ENCODE peak calls at places on chromosomes 2 and 18, in four cellular contexts. M is GDM1, T is AG10803, N is Daoy. I is an unnamed sample.
A peak's percentile ranks its signal among the peaks of the same experiment; 100 is the strongest.

GRCh38 chr2:207767461-207768167 is 2.1 kb downstream of the FZD5 start:
- DNase-seq in M (no peak), T (no peak), N (peak; percentile 49), I (no peak)

GRCh38 chr2:105396254-105397024 is 2.4 kb downstream of the FHL2 start:
- DNase-seq in M (no peak), T (peak; percentile 97), N (peak; percentile 98), I (no peak)

GRCh38 chr18:70025580-70025979 is 77.9 kb upstream of the CD226 start:
- DNase-seq in M (no peak), T (no peak), N (no peak), I (no peak)

GRCh38 chr2:12960671-12961070 is 243.9 kb downstream of the TRIB2 start:
- DNase-seq in M (no peak), T (no peak), N (no peak), I (no peak)

GRCh38 chr18:35345460-35345921 is 1.3 kb upstream of the ZNF24 start:
- DNase-seq in M (no peak), T (no peak), N (no peak), I (no peak)

GRCh38 chr2:8437228-8437948 is 244.5 kb upstream of the ID2 start:
- DNase-seq in M (no peak), T (peak; percentile 33), N (no peak), I (no peak)

GRCh38 chr2:136404925-136405324 is 287.0 kb upstream of the CXCR4 start:
- DNase-seq in M (no peak), T (no peak), N (no peak), I (no peak)

GRCh38 chr2:231037731-231038482 is 584 bp downstream of the C2orf72 start:
- DNase-seq in M (no peak), T (no peak), N (peak; percentile 21), I (no peak)

GRCh38 chr2:174610243-174610995 is 12.8 kb upstream of the WIPF1 start:
- DNase-seq in M (no peak), T (peak; percentile 88), N (no peak), I (no peak)

GRCh38 chr2:125701070-125701469 is 954.9 kb upstream of the GYPC start:
- DNase-seq in M (no peak), T (no peak), N (no peak), I (no peak)

GRCh38 chr2:102236132-102236531 is 49.3 kb downstream of the IL1RL2 start:
- DNase-seq in M (no peak), T (no peak), N (no peak), I (no peak)

GRCh38 chr18:69400976-69401474 is 337 bp downstream of the DOK6 start:
- DNase-seq in M (no peak), T (peak; percentile 26), N (no peak), I (no peak)

GRCh38 chr2:144111443-144111842 is 408.5 kb downstream of the ZEB2 start:
- DNase-seq in M (no peak), T (peak; percentile 82), N (peak; percentile 63), I (no peak)

GRCh38 chr2:222318712-222319575 is 20.1 kb upstream of the PAX3 start:
- DNase-seq in M (no peak), T (no peak), N (peak; percentile 62), I (no peak)

I was measured in effector memory CD8-positive, alpha-beta T cell.